ENCODE peak calls at places on chromosomes 3 and 15, in nine cellular contexts. S is SK-N-SH, C is occipital lobe, M is retina, W is NCI-H82, E is GM12892, A is stromal cell of bone marrow, H is pulmonary artery endothelial cell, J is natural killer cell. U is an unnamed sample.

GRCh38 chr3:101574388-101575156 is 592 bp downstream of the PCNP start:
- DNase-seq in J (no peak), C (peak; percentile 60), H (no peak), M (no peak), S (no peak), W (peak; percentile 77), E (peak; percentile 35), A (peak; percentile 24), U (peak; percentile 38)

GRCh38 chr3:185744997-185745843 is 79.6 kb downstream of the IGF2BP2 start:
- DNase-seq in H (peak; percentile 70), S (no peak), M (peak; percentile 42), E (peak; percentile 19), J (no peak), A (peak; percentile 63), W (no peak), C (no peak), U (no peak)

GRCh38 chr15:85282504-85283115 is 97.8 kb upstream of the AKAP13 start:
- DNase-seq in E (no peak), H (no peak), S (no peak), W (no peak), J (no peak), M (no peak), A (peak; percentile 44), C (no peak), U (no peak)

GRCh38 chr3:58630081-58630709 is 36.4 kb downstream of the FAM3D start:
- DNase-seq in H (peak; percentile 26), E (peak; percentile 37), J (peak; percentile 40), C (peak; percentile 34), M (peak; percentile 85), A (peak; percentile 29), W (peak; percentile 84), S (peak; percentile 85), U (peak; percentile 82)

GRCh38 chr3:72303926-72304325 is 519.0 kb upstream of the PROK2 start:
- DNase-seq in W (peak; percentile 98), C (no peak), A (no peak), J (no peak), S (peak; percentile 77), H (peak; percentile 36), M (peak; percentile 61), E (no peak), U (no peak)

GRCh38 chr3:194269610-194270145 is 81.5 kb downstream of the CPN2 start:
- DNase-seq in J (no peak), W (no peak), A (no peak), S (peak; percentile 46), C (no peak), E (no peak), H (peak; percentile 78), M (peak; percentile 38), U (peak; percentile 17)

GRCh38 chr15:65211157-65211982 is at the start of gene CILP:
- DNase-seq in J (no peak), M (no peak), S (peak; percentile 78), A (no peak), C (no peak), W (peak; percentile 68), H (no peak), E (no peak), U (no peak)

GRCh38 chr15:51917493-51917892 is 54.1 kb downstream of the LEO1 start:
- DNase-seq in S (peak; percentile 15), C (no peak), H (no peak), M (no peak), W (peak; percentile 49), A (no peak), J (no peak), E (no peak), U (peak; percentile 17)

GRCh38 chr3:138937690-138938055 is 9.3 kb downstream of the FOXL2 start:
- DNase-seq in A (no peak), E (no peak), M (peak; percentile 71), C (no peak), S (peak; percentile 39), H (no peak), W (no peak), J (no peak), U (no peak)

GRCh38 chr15:81001180-81002003 is 669 bp downstream of the TLNRD1 start:
- DNase-seq in C (peak; percentile 32), M (peak; percentile 72), S (peak; percentile 77), J (peak; percentile 58), W (peak; percentile 54), E (peak; percentile 42), A (no peak), H (no peak), U (peak; percentile 44)

GRCh38 chr3:192079098-192079497 is 618.1 kb downstream of the PYDC2 start:
- DNase-seq in E (no peak), M (no peak), A (no peak), J (no peak), C (no peak), W (peak; percentile 20), H (no peak), S (no peak), U (no peak)

GRCh38 chr3:36317915-36318314 is 62.4 kb upstream of the STAC start:
- DNase-seq in J (no peak), W (no peak), C (no peak), S (no peak), H (no peak), A (no peak), E (no peak), M (no peak), U (no peak)

GRCh38 chr3:74643636-74644035 is 29.2 kb upstream of the CNTN3 start:
- DNase-seq in S (peak; percentile 54), M (peak; percentile 62), E (no peak), J (no peak), W (peak; percentile 96), A (no peak), C (peak; percentile 12), H (peak; percentile 11), U (peak; percentile 8)

GRCh38 chr3:40179016-40179415 is 130.5 kb upstream of the EIF1B start:
- DNase-seq in M (peak; percentile 81), H (peak; percentile 27), C (peak; percentile 76), W (peak; percentile 71), A (peak; percentile 55), E (peak; percentile 19), S (peak; percentile 63), J (peak; percentile 31), U (peak; percentile 91)

GRCh38 chr3:10804183-10804648 is 11.8 kb upstream of the SLC6A11 start:
- DNase-seq in J (no peak), A (no peak), S (no peak), H (no peak), W (no peak), C (no peak), M (no peak), E (no peak), U (no peak)

GRCh38 chr3:89025185-89025584 is 82.2 kb upstream of the EPHA3 start:
- DNase-seq in E (no peak), S (no peak), A (peak; percentile 75), H (no peak), M (peak; percentile 45), C (no peak), J (no peak), W (no peak), U (no peak)

GRCh38 chr15:67074886-67075229 is 9.5 kb downstream of the SMAD3 start:
- DNase-seq in A (no peak), E (no peak), C (no peak), W (no peak), J (no peak), S (no peak), H (no peak), M (no peak), U (no peak)

GRCh38 chr15:90337256-90337655 is 14.8 kb upstream of the ZNF774 start:
- DNase-seq in E (no peak), M (no peak), J (no peak), A (no peak), W (no peak), H (no peak), S (no peak), C (no peak), U (no peak)

GRCh38 chr3:71724584-71725278 is 471 bp downstream of the EIF4E3 start:
- DNase-seq in E (peak; percentile 34), C (no peak), M (peak; percentile 79), H (no peak), J (peak; percentile 40), A (no peak), W (peak; percentile 25), S (peak; percentile 80), U (peak; percentile 30)

GRCh38 chr3:64759811-64760210 is 72.0 kb upstream of the ADAMTS9 start:
- DNase-seq in A (no peak), S (no peak), C (no peak), J (no peak), M (no peak), W (no peak), E (no peak), H (no peak), U (no peak)

GRCh38 chr3:100089802-100090668 is 24.3 kb downstream of the FILIP1L start:
- DNase-seq in E (no peak), C (no peak), M (no peak), H (no peak), S (no peak), W (peak; percentile 40), J (no peak), A (peak; percentile 33), U (no peak)

GRCh38 chr3:15768421-15769255 is 29.1 kb downstream of the ANKRD28 start:
- DNase-seq in J (no peak), E (no peak), M (no peak), H (peak; percentile 87), C (no peak), S (no peak), A (peak; percentile 95), W (no peak), U (peak; percentile 72)

GRCh38 chr3:148643389-148643840 is 54.3 kb upstream of the AGTR1 start:
- DNase-seq in C (no peak), M (no peak), H (no peak), W (no peak), A (peak; percentile 87), S (no peak), J (no peak), E (no peak), U (no peak)

GRCh38 chr3:63467392-63467791 is 185.1 kb upstream of the SNTN start:
- DNase-seq in W (peak; percentile 81), C (no peak), A (no peak), M (no peak), E (no peak), H (no peak), J (no peak), S (peak; percentile 30), U (no peak)

GRCh38 chr3:12752803-12753202 is 6.3 kb downstream of the TMEM40 start:
- DNase-seq in S (no peak), C (no peak), E (no peak), J (no peak), W (no peak), H (no peak), M (no peak), A (no peak), U (no peak)

GRCh38 chr3:168914662-168915061 is 748.9 kb downstream of the MECOM start:
- DNase-seq in A (no peak), W (no peak), C (no peak), E (no peak), S (no peak), M (no peak), H (no peak), J (no peak), U (no peak)

GRCh38 chr15:65077981-65078352 is 1.4 kb downstream of the KBTBD13 start:
- DNase-seq in H (no peak), C (no peak), S (peak; percentile 61), A (no peak), M (peak; percentile 74), J (no peak), E (no peak), W (no peak), U (no peak)

U was measured in G401.